ENCODE peak calls at places on chromosomes 13 and 19, in five cellular contexts. B is glutamatergic neuron, L is kidney epithelial cell, Y is mucosa of descending colon, A is heart right ventricle. R is an unnamed sample.
A peak's percentile ranks its signal among the peaks of the same experiment; 100 is the strongest.

GRCh38 chr19:50488795-50489194 is 12.1 kb upstream of the GARIN5A start:
- DNase-seq in B (no peak), L (no peak), Y (no peak), A (no peak), R (no peak)

GRCh38 chr13:41075034-41075433 is 13.7 kb downstream of the WBP4 start:
- DNase-seq in B (no peak), L (no peak), Y (no peak), A (no peak), R (peak; percentile 26)

GRCh38 chr13:51455532-51455931 is 2.7 kb upstream of the INTS6 start:
- DNase-seq in B (no peak), L (no peak), Y (peak; percentile 56), A (no peak), R (no peak)

GRCh38 chr19:2858864-2859263 is 8.3 kb upstream of the ZNF556 start:
- DNase-seq in B (no peak), L (no peak), Y (no peak), A (no peak), R (no peak)

GRCh38 chr19:19542507-19542906 is 4.4 kb downstream of the CILP2 start:
- DNase-seq in B (no peak), L (no peak), Y (no peak), A (no peak), R (no peak)

GRCh38 chr13:112849500-112849899 is 119.5 kb upstream of the MCF2L start:
- DNase-seq in B (no peak), L (no peak), Y (no peak), A (no peak), R (no peak)

GRCh38 chr19:17881701-17882100 is 10.0 kb downstream of the SLC5A5 start:
- DNase-seq in B (no peak), L (no peak), Y (no peak), A (no peak), R (no peak)

GRCh38 chr19:16273005-16273404 is 51.6 kb upstream of the KLF2 start:
- DNase-seq in B (no peak), L (no peak), Y (no peak), A (no peak), R (no peak)

GRCh38 chr13:21458816-21459701 is at the start of gene ZDHHC20:
- DNase-seq in B (peak; percentile 94), L (peak; percentile 28), Y (peak; percentile 92), A (peak; percentile 87), R (peak; percentile 96)

GRCh38 chr19:45952691-45953505 is 20.8 kb downstream of the NOVA2 start:
- DNase-seq in B (peak; percentile 86), L (no peak), Y (no peak), A (peak; percentile 42), R (peak; percentile 92)

GRCh38 chr13:75754936-75755335 is 118.8 kb downstream of the LMO7 start:
- DNase-seq in B (no peak), L (no peak), Y (no peak), A (no peak), R (no peak)

GRCh38 chr13:57988276-57988675 is 356.7 kb downstream of the PCDH17 start:
- DNase-seq in B (no peak), L (no peak), Y (no peak), A (no peak), R (no peak)

GRCh38 chr19:9883231-9883758 is 48.2 kb downstream of the PIN1 start:
- DNase-seq in B (peak; percentile 83), L (no peak), Y (no peak), A (no peak), R (peak; percentile 25)

GRCh38 chr13:25857830-25858229 is 194.0 kb downstream of the SHISA2 start:
- DNase-seq in B (no peak), L (no peak), Y (no peak), A (no peak), R (no peak)

GRCh38 chr13:80823472-80823871 is 482.5 kb upstream of the SPRY2 start:
- DNase-seq in B (no peak), L (no peak), Y (no peak), A (no peak), R (no peak)

GRCh38 chr13:45120967-45121366 is 657 bp downstream of the GTF2F2 start:
- DNase-seq in B (no peak), L (no peak), Y (no peak), A (no peak), R (no peak)

GRCh38 chr19:33705090-33705847 is 83.5 kb downstream of the CHST8 start:
- DNase-seq in B (no peak), L (no peak), Y (no peak), A (no peak), R (no peak)

GRCh38 chr13:64758520-64758919 is 2471.6 kb downstream of the PCDH9 start:
- DNase-seq in B (no peak), L (no peak), Y (no peak), A (no peak), R (no peak)

GRCh38 chr19:46442808-46443450 is 14.2 kb upstream of the PNMA8C start:
- DNase-seq in B (no peak), L (no peak), Y (no peak), A (no peak), R (no peak)

GRCh38 chr13:21014666-21015170 is 46.7 kb downstream of the LATS2 start:
- DNase-seq in B (no peak), L (peak; percentile 43), Y (no peak), A (peak; percentile 46), R (no peak)

GRCh38 chr19:5954293-5954692 is 23.6 kb downstream of the RANBP3 start:
- DNase-seq in B (no peak), L (no peak), Y (no peak), A (no peak), R (no peak)

DNA sequence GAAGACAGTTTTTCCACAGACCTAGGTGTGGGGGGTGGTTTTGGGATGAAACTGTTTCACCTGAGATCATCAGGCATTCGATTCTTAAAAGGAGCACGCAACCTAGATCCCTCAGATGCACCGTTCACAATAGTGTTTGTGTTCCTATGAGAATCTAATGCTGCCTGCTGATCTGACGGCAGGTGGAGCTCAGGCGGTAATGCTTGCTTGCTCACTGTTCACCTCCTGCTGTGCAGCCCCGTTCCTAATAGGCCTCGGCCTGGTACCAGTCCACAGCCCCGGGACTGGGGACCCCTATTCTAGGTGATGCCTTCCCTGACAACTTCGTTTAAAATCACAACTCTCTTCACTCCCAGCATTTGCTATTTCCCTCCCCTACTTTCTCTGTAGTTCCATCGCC is 149.6 kb downstream of the IER2 start:
- DNase-seq in B (no peak), L (no peak), Y (no peak), A (no peak), R (no peak)
- TF ChIP-seq CTCF in B (no peak), L (no peak), Y (no peak), A (no peak), R (no peak)

GRCh38 chr19:13718733-13719132 is 45.6 kb upstream of the MRI1 start:
- DNase-seq in B (peak; percentile 64), L (no peak), Y (no peak), A (no peak), R (no peak)
- TF ChIP-seq CTCF in B (peak; percentile 19), L (peak; percentile 15), Y (no peak), A (peak; percentile 62), R (no peak)

GRCh38 chr19:7326105-7326877 is 22.4 kb upstream of the ARHGEF18 start:
- DNase-seq in B (no peak), L (no peak), Y (no peak), A (no peak), R (peak; percentile 16)
- TF ChIP-seq CTCF in B (peak; percentile 39), L (peak; percentile 29), Y (no peak), A (no peak), R (no peak)

GRCh38 chr19:11401808-11402543 is 17.1 kb downstream of the RGL3 start:
- DNase-seq in B (no peak), L (no peak), Y (no peak), A (no peak), R (no peak)

GRCh38 chr19:11408591-11408990 is 10.5 kb downstream of the RGL3 start:
- DNase-seq in B (no peak), L (no peak), Y (no peak), A (no peak), R (no peak)

GRCh38 chr19:11404588-11405258 is 14.4 kb downstream of the RGL3 start:
- DNase-seq in B (no peak), L (no peak), Y (no peak), A (no peak), R (no peak)

GRCh38 chr19:11410682-11411081 is 8.4 kb downstream of the RGL3 start:
- DNase-seq in B (no peak), L (peak; percentile 44), Y (no peak), A (no peak), R (no peak)

DNA sequence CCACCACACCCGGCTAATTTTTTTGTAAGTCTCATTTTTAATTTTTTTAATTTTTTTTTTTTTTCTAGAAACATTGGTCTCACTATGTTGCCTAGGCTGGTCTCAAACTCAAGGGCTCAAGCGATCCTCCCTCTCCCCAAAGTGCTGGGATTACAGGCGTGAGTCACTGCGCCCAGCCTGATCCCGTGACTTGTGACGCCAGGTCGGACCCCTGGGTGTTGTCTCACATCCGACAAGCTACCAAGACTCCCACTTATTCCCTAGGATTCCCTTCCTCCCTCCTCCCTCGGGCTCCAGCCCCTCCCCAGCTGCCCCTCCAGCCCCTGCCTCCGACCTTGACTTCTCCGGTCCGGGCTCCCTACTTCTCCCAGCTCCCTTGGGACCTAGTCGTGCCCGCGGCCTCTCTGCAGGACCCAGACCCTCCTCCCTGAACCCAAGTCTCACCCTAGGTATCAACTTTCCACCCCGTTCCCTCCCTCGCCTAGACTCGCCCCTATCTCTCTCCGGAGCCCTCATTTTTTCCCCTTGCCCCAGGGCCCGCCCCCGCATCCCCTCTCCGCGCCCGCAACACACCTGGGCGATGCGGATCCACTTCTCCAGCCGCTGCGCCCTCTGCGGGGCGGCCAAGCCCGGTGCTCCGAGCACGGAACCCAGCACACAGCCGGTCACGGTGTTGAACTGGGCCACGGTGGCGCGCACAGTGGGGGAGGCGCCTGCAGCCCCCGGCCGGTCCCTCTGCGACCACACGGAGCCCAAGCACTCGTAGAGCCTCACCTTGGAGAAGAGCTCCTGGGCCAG is 13.1 kb downstream of the RGL3 start:
- DNase-seq in B (no peak), L (no peak), Y (no peak), A (no peak), R (peak; percentile 61)
- TF ChIP-seq CTCF in B (no peak), L (peak; percentile 43), Y (no peak), A (peak; percentile 49), R (no peak)

GRCh38 chr19:1362385-1363257 is 21.1 kb upstream of the NDUFS7 start:
- DNase-seq in B (no peak), L (no peak), Y (no peak), A (no peak), R (no peak)

GRCh38 chr19:1363599-1363998 is 20.1 kb upstream of the NDUFS7 start:
- DNase-seq in B (no peak), L (no peak), Y (no peak), A (no peak), R (no peak)

GRCh38 chr19:1365306-1365963 is 18.3 kb upstream of the NDUFS7 start:
- DNase-seq in B (no peak), L (no peak), Y (no peak), A (no peak), R (no peak)

GRCh38 chr19:1365964-1366695 is 17.6 kb upstream of the NDUFS7 start:
- DNase-seq in B (no peak), L (no peak), Y (no peak), A (no peak), R (no peak)

GRCh38 chr19:1364070-1364719 is 19.5 kb upstream of the NDUFS7 start:
- DNase-seq in B (no peak), L (no peak), Y (no peak), A (no peak), R (no peak)
- TF ChIP-seq CTCF in B (peak; percentile 57), L (no peak), Y (no peak), A (no peak), R (peak; percentile 32)